ENCODE peak calls at places on chromosomes 6 and 20, in seven cellular contexts. E is keratinocyte; U is neural progenitor cell; X is effector memory CD4-positive, alpha-beta T cell; D is lung; H is mesenchymal stem cell; L is thyroid gland. N is an unnamed sample. For H3K27me3 and H3K36me3, the result is how much of the 10 kb centered on the place peaks cover.

GRCh38 chr20:7497985-7498384 is 442.3 kb downstream of the HAO1 start:
- DNase-seq in X (no peak), U (no peak), E (peak), D (no peak), L (no peak), H (peak), N (no peak)

GRCh38 chr6:12196326-12196936 is 93.7 kb upstream of the EDN1 start:
- DNase-seq in E (no peak), D (no peak), L (no peak), U (no peak), X (no peak), H (peak), N (no peak)

GRCh38 chr20:48679011-48679410 is 148.8 kb downstream of the PREX1 start:
- DNase-seq in D (no peak), E (no peak), L (no peak), H (no peak), U (no peak), X (no peak), N (no peak)

GRCh38 chr20:61271273-61272221 is 19.5 kb downstream of the CDH4 start:
- DNase-seq in L (no peak), H (peak), X (no peak), D (no peak), E (no peak), U (peak), N (peak)

GRCh38 chr20:3652646-3653596 is 10.3 kb downstream of the GFRA4 start:
- DNase-seq in E (no peak), L (no peak), X (no peak), U (no peak), D (no peak), H (no peak), N (no peak)

GRCh38 chr6:80245043-80245442 is 138.6 kb downstream of the BCKDHB start:
- DNase-seq in X (no peak), L (no peak), E (no peak), H (no peak), D (no peak), U (no peak), N (no peak)

GRCh38 chr6:3568396-3569082 is 111.7 kb upstream of the SLC22A23 start:
- DNase-seq in X (no peak), D (no peak), H (no peak), L (no peak), U (peak), E (no peak), N (no peak)

GRCh38 chr20:6651016-6651415 is 116.5 kb upstream of the BMP2 start:
- DNase-seq in E (peak), H (peak), X (no peak), D (no peak), U (no peak), L (no peak), N (no peak)

GRCh38 chr20:6975326-6975725 is 207.8 kb downstream of the BMP2 start:
- DNase-seq in L (no peak), X (no peak), D (no peak), U (no peak), H (no peak), E (no peak), N (no peak)

GRCh38 chr6:40274058-40274457 is 313.1 kb downstream of the LRFN2 start:
- DNase-seq in X (no peak), D (no peak), H (no peak), L (no peak), E (no peak), U (no peak), N (no peak)

GRCh38 chr20:52539891-52540290 is 348.3 kb upstream of the ZFP64 start:
- DNase-seq in H (no peak), D (no peak), U (no peak), L (no peak), E (no peak), X (no peak), N (no peak)

GRCh38 chr20:25323486-25324246 is 67.0 kb downstream of the ABHD12 start:
- DNase-seq in H (no peak), E (no peak), D (no peak), L (no peak), U (no peak), X (no peak), N (peak)

GRCh38 chr20:20213722-20214121 is 154.2 kb upstream of the INSM1 start:
- DNase-seq in U (no peak), X (no peak), D (no peak), E (no peak), H (no peak), L (no peak), N (no peak)

GRCh38 chr6:167428664-167429063 is 103.8 kb downstream of the TTLL2 start:
- DNase-seq in H (no peak), U (no peak), L (no peak), D (no peak), X (no peak), E (no peak), N (no peak)

GRCh38 chr6:158633127-158633526 is 11.4 kb downstream of the DYNLT1 start:
- DNase-seq in X (no peak), H (no peak), U (no peak), D (no peak), E (no peak), L (no peak), N (no peak)

GRCh38 chr6:152094992-152095592 is 287.6 kb downstream of the ESR1 start:
- DNase-seq in H (peak), D (peak), U (no peak), E (peak), X (no peak), L (peak), N (no peak)

GRCh38 chr20:19070681-19071441 is 141.6 kb upstream of the SLC24A3 start:
- DNase-seq in D (no peak), X (no peak), E (no peak), L (no peak), H (no peak), U (no peak), N (no peak)

GRCh38 chr6:45477278-45477677 is 99.5 kb upstream of the SUPT3H start:
- DNase-seq in U (no peak), H (no peak), D (no peak), E (no peak), L (no peak), X (no peak), N (no peak)

GRCh38 chr6:45477785-45478184 is 100.1 kb upstream of the SUPT3H start:
- DNase-seq in L (peak), X (no peak), D (no peak), E (no peak), U (no peak), H (no peak), N (no peak)

GRCh38 chr6:45480697-45481415 is 103.1 kb upstream of the SUPT3H start:
- DNase-seq in D (no peak), U (no peak), X (no peak), L (no peak), H (peak), E (no peak), N (no peak)

GRCh38 chr6:45478235-45478634 is 100.5 kb upstream of the SUPT3H start:
- DNase-seq in H (peak), X (no peak), U (no peak), D (no peak), L (no peak), E (no peak), N (no peak)

GRCh38 chr6:45479834-45480696 is 102.3 kb upstream of the SUPT3H start:
- DNase-seq in E (no peak), D (no peak), H (peak), U (peak), X (no peak), L (no peak), N (no peak)
- H3K4me3 ChIP-seq in E (no peak), D (no peak), H (no peak), U (no peak), X (no peak), L (no peak), N (no peak)

DNA sequence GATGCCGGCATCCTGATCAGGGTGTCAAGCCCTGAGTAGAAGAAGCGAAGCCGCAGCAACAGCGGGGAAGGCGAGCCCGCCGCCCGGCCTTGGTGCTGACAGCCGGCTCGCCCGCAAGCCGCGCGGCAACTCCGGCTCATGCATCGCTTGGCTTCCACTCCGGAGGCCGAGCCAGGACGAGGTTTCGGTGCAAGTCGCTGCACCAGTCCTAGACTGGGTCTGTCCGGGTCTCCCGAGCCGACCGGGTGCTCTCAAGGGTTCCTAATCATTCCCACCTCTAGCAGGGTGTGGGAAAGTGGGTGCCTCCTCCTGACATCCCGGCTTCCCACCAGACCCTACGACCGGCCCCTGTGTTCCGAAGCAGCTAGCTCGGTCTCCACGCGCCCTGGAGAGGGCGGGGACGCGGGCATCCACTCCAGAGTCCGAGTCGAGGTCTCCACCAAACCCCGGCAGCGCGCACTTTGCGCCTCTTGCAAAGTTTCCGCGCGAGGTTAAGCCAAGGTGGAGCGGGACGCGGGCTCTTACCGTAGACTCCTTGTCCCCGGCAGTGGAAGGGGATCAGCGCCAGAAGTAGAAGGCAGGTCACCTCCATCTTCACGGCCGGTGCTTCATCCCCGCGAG is 1.4 kb downstream of the MDGA1 start:
- DNase-seq in L (no peak), H (peak), D (no peak), U (peak), E (no peak), X (no peak), N (peak)
- H3K27me3 ChIP-seq in L (under half), H (under half), D (under half), U (half or more), E (half or more), X (under half), N (half or more)

GRCh38 chr20:62285722-62286121 is 17.1 kb upstream of the ADRM1 start:
- DNase-seq in E (no peak), L (peak), U (no peak), H (no peak), D (no peak), X (no peak), N (no peak)
- H3K36me3 ChIP-seq in E (under half), L (under half), U (under half), H (half or more), D (under half), X (half or more), N (under half)

GRCh38 chr6:169426611-169427010 is 173.0 kb upstream of the THBS2 start:
- DNase-seq in H (no peak), D (no peak), U (no peak), X (no peak), E (no peak), L (no peak), N (peak)

GRCh38 chr6:169424149-169424804 is 170.6 kb upstream of the THBS2 start:
- DNase-seq in E (no peak), X (no peak), L (no peak), H (no peak), U (no peak), D (no peak), N (no peak)

GRCh38 chr6:169421890-169422289 is 168.2 kb upstream of the THBS2 start:
- DNase-seq in L (no peak), U (no peak), H (no peak), E (no peak), D (no peak), X (no peak), N (no peak)

GRCh38 chr6:169425628-169426370 is 172.2 kb upstream of the THBS2 start:
- DNase-seq in U (no peak), H (no peak), D (no peak), L (peak), X (no peak), E (no peak), N (no peak)

GRCh38 chr6:169424821-169425240 is 171.2 kb upstream of the THBS2 start:
- DNase-seq in U (no peak), D (no peak), H (no peak), X (no peak), L (peak), E (no peak), N (no peak)
- H3K4me3 ChIP-seq in U (no peak), D (no peak), H (peak), X (no peak), L (no peak), E (no peak), N (no peak)

DNA sequence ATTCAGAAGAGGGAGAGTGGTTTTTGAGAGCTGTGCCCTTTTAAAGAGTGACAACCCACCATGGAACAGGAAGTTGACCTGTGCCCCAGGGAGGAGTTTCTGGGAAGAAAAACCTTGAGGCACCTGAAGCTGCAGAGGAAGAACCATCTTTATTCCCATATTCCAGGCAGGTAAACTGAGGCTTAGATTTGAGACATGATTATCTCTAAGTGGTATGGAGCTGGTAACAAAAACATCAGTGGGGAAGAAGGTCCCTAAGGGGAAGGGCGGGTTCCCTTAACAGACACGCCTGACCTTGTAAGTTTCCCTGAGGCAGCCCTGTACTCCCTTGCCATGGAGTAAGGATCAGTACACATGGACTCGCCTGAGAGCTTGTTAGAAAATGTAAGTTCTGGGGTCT is 90.7 kb downstream of the DLGAP4 start:
- DNase-seq in U (no peak), X (no peak), D (no peak), L (no peak), H (no peak), E (no peak), N (no peak)
- H3K27me3 ChIP-seq in U (under half), X (under half), D (under half), L (under half), H (half or more), E (under half), N (under half)

DNA sequence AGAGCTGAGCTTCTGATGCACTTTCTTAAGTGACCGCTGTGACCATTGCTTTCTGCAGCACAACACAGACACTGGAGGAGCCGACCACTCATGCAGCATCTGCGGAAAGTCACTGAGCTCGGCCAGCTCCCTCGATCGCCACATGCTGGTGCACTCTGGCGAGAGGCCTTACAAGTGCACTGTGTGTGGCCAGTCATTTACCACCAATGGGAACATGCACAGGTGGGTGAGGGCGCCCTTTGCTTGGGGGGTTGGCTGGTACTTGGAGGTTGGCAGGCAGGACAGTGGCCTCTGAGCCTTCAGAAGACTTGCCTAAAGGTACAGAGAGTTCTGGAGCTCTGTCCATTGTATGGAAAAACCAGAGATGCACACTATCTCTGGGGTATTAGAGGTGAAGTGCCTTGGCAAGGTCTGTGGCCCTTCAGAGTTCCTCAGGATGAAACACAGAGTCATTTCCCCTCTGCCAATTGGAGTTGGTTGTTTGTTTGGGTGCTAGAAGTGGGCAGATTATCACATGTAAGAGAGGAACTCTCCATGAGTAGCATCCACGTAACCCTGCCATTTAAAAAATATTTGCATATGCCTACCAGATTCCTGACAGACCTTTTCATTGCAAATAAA is 81.5 kb downstream of the RREB1 start:
- DNase-seq in E (no peak), H (no peak), L (peak), U (peak), X (no peak), D (no peak), N (no peak)
- H3K36me3 ChIP-seq in E (under half), H (under half), L (under half), U (under half), X (under half), D (under half), N (under half)

N was measured in H7.